ENCODE peak calls at places on chromosomes 13 and 19, in four cellular contexts. One of them, this sample, is unnamed.

GRCh38 chr13:113089693-113090414 is 15.7 kb upstream of the F7 start:
- DNase-seq in mesendoderm: peak
- DNase-seq in tibial artery: no peak
- DNase-seq in HCT116: no peak
- DNase-seq in this sample: no peak

GRCh38 chr13:27665333-27665732 is 43.6 kb downstream of the POLR1D start:
- DNase-seq in mesendoderm: peak
- DNase-seq in tibial artery: no peak
- DNase-seq in HCT116: no peak
- DNase-seq in this sample: no peak

GRCh38 chr19:18425515-18426415 is 6.6 kb downstream of the SSBP4 start:
- DNase-seq in mesendoderm: no peak
- DNase-seq in tibial artery: peak
- DNase-seq in HCT116: no peak
- DNase-seq in this sample: no peak

GRCh38 chr19:50155520-50156109 is 7.5 kb downstream of the IZUMO2 start:
- DNase-seq in mesendoderm: peak
- DNase-seq in tibial artery: no peak
- DNase-seq in HCT116: no peak
- DNase-seq in this sample: no peak

GRCh38 chr13:76189882-76190519 is 553.9 kb downstream of the LMO7 start:
- DNase-seq in mesendoderm: no peak
- DNase-seq in tibial artery: no peak
- DNase-seq in HCT116: no peak
- DNase-seq in this sample: no peak

GRCh38 chr19:10363789-10364281 is 16.5 kb downstream of the TYK2 start:
- DNase-seq in mesendoderm: peak
- DNase-seq in tibial artery: no peak
- DNase-seq in HCT116: no peak
- DNase-seq in this sample: peak

GRCh38 chr13:35039012-35039411 is 96.9 kb downstream of the NBEA start:
- DNase-seq in mesendoderm: no peak
- DNase-seq in tibial artery: no peak
- DNase-seq in HCT116: no peak
- DNase-seq in this sample: no peak

GRCh38 chr19:43639507-43640423 is at the start of gene CADM4:
- DNase-seq in mesendoderm: no peak
- DNase-seq in tibial artery: no peak
- DNase-seq in HCT116: no peak
- DNase-seq in this sample: no peak

GRCh38 chr13:57969961-57970360 is 338.4 kb downstream of the PCDH17 start:
- DNase-seq in mesendoderm: no peak
- DNase-seq in tibial artery: no peak
- DNase-seq in HCT116: no peak
- DNase-seq in this sample: no peak

GRCh38 chr13:66520511-66521390 is 709.4 kb downstream of the PCDH9 start:
- DNase-seq in mesendoderm: no peak
- DNase-seq in tibial artery: no peak
- DNase-seq in HCT116: no peak
- DNase-seq in this sample: no peak

GRCh38 chr13:35349673-35350278 is 126.7 kb downstream of the MAB21L1 start:
- DNase-seq in mesendoderm: peak
- DNase-seq in tibial artery: no peak
- DNase-seq in HCT116: peak
- DNase-seq in this sample: peak

DNA sequence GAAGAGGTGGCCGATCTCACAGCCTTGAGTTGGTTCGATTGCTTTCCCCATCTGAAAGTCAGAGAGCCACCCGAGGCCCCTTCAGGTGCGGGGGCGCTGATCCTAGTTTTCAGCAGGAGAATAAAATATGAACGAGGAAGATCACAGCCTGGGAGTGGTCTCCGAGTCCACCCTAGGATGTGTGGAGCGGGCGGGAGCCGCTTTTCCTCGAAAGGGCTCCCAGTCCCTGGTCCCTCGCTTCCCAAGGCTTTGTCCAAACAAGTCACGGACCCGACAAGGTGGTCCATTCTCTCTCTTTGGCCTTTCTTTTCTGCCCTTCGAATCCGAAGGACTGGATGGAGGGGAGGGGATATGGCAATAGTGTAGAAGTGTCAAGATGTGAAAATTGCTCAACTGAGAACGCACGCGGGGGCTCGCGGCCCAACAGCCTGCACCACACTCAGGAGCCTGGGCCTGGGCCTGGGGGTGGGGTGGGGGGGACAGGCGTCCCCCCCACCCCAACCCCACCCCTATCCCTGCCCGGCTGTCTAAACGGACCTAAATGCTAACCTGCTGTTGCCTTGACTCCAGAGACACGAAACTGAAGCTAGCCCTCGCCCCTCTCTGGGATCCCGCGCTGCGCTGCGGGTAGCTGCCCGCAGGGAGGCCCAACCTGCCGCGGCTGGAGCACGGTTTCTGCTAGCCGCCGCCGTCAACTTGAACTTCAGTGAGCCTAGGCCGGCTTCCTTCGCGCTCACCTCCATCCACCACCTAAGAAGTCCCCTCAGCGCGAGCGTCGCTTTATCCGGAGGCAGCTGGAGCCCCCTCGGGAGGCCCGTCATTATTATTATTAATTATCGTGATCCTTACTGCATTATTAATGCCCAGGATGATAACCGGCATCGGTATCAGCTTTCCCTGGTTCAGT is 7.1 kb downstream of the ZIC2 start:
- DNase-seq in mesendoderm: peak
- DNase-seq in tibial artery: no peak
- DNase-seq in HCT116: no peak
- DNase-seq in this sample: no peak
- H3K4me3 ChIP-seq in mesendoderm: no peak
- H3K4me3 ChIP-seq in tibial artery: no peak
- H3K4me3 ChIP-seq in HCT116: no peak
- H3K4me3 ChIP-seq in this sample: no peak

GRCh38 chr19:49017666-49018351 is 918 bp upstream of the LHB start:
- DNase-seq in mesendoderm: peak
- DNase-seq in tibial artery: no peak
- DNase-seq in HCT116: peak
- DNase-seq in this sample: peak

GRCh38 chr19:49014870-49015255 is 2.0 kb downstream of the LHB start:
- DNase-seq in mesendoderm: no peak
- DNase-seq in tibial artery: no peak
- DNase-seq in HCT116: no peak
- DNase-seq in this sample: no peak

GRCh38 chr19:49016067-49016839 is 638 bp downstream of the LHB start:
- DNase-seq in mesendoderm: no peak
- DNase-seq in tibial artery: no peak
- DNase-seq in HCT116: no peak
- DNase-seq in this sample: no peak

GRCh38 chr19:49019242-49019932 is 2.5 kb upstream of the LHB start:
- DNase-seq in mesendoderm: peak
- DNase-seq in tibial artery: no peak
- DNase-seq in HCT116: peak
- DNase-seq in this sample: peak

GRCh38 chr19:49017041-49017665 is at the start of gene LHB:
- DNase-seq in mesendoderm: no peak
- DNase-seq in tibial artery: no peak
- DNase-seq in HCT116: no peak
- DNase-seq in this sample: peak
- H3K4me3 ChIP-seq in mesendoderm: no peak
- H3K4me3 ChIP-seq in tibial artery: peak
- H3K4me3 ChIP-seq in HCT116: peak
- H3K4me3 ChIP-seq in this sample: peak

DNA sequence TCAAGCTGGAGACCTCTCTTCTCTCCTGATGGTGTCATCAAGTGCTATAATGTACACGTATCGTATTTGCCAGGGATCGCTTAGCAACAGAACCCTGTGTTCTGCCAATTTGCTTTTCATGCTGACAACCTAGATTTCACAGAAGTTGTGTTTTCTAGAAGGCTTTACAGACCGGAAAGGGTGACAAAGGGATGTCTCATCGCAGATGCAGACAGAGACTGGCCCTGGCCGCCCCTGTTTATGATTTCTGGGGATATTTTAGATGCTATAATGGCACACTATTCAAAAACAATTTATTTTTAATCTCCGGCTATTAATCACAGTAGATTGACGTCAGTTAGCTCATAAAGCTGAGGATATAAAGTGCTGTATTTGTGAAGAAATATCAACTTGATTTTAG is 291.4 kb downstream of the IRS2 start:
- DNase-seq in mesendoderm: no peak
- DNase-seq in tibial artery: no peak
- DNase-seq in HCT116: no peak
- DNase-seq in this sample: no peak
- H3K4me3 ChIP-seq in mesendoderm: no peak
- H3K4me3 ChIP-seq in tibial artery: no peak
- H3K4me3 ChIP-seq in HCT116: no peak
- H3K4me3 ChIP-seq in this sample: no peak

DNA sequence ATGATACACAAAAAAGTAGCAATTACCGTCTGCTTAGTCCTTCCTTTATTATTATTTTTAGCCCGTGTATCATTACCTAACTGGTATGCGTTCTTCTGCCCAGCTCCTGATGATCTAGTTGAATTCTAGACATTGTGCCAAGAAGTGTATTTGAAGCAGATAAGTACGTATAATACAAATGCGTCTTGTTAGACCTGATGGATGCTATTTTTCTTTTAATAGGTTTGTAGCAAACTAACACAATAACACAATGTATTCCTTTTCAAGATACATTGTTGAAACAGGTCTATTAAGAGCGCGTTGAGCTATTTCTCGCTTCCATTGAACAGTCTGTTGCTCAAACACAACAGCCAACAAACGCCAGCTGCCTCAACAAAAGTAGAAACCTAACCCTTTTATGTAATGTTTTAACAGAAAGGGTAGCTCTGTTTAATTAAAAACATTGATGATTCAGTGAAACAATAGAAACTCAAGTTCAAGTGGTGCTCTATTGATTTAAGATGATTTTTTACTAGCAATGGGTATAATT is 14.7 kb downstream of the ZIC2 start:
- DNase-seq in mesendoderm: no peak
- DNase-seq in tibial artery: no peak
- DNase-seq in HCT116: no peak
- DNase-seq in this sample: no peak
- H3K4me3 ChIP-seq in mesendoderm: no peak
- H3K4me3 ChIP-seq in tibial artery: no peak
- H3K4me3 ChIP-seq in HCT116: no peak
- H3K4me3 ChIP-seq in this sample: no peak

GRCh38 chr19:42201489-42202289 is 15.8 kb downstream of the DEDD2 start:
- DNase-seq in mesendoderm: no peak
- DNase-seq in tibial artery: peak
- DNase-seq in HCT116: no peak
- DNase-seq in this sample: no peak
- H3K4me3 ChIP-seq in mesendoderm: no peak
- H3K4me3 ChIP-seq in tibial artery: no peak
- H3K4me3 ChIP-seq in HCT116: no peak
- H3K4me3 ChIP-seq in this sample: no peak

GRCh38 chr13:99969934-99970760 is 1.4 kb downstream of the ZIC5 start:
- DNase-seq in mesendoderm: peak
- DNase-seq in tibial artery: no peak
- DNase-seq in HCT116: peak
- DNase-seq in this sample: peak
- H3K4me3 ChIP-seq in mesendoderm: peak
- H3K4me3 ChIP-seq in tibial artery: peak
- H3K4me3 ChIP-seq in HCT116: peak
- H3K4me3 ChIP-seq in this sample: peak